ENCODE peak calls at places on chromosomes 6 and 20, in five cellular contexts. V is HEK293T, Q is posterior cingulate gyrus, R is omental fat pad, B is AG20443. S is an unnamed sample.

GRCh38 chr6:150898390-150899170 is 33.1 kb downstream of the MTHFD1L start:
- DNase-seq in B (no peak), V (no peak), R (no peak), Q (no peak), S (no peak)

GRCh38 chr6:106560966-106561740 is 68.1 kb downstream of the RTN4IP1 start:
- DNase-seq in B (peak), V (no peak), R (no peak), Q (no peak), S (no peak)

GRCh38 chr6:126232671-126233070 is 107.2 kb upstream of the CENPW start:
- DNase-seq in V (no peak), Q (no peak), B (no peak), R (no peak), S (no peak)

GRCh38 chr6:166928644-166929515 is 27.5 kb downstream of the RNASET2 start:
- DNase-seq in B (no peak), Q (no peak), V (no peak), R (no peak), S (no peak)

GRCh38 chr6:3696525-3696924 is 55.0 kb downstream of the PXDC1 start:
- DNase-seq in V (no peak), B (peak), R (no peak), Q (no peak), S (no peak)

GRCh38 chr6:109389650-109390274 is 7.5 kb upstream of the CD164 start:
- DNase-seq in R (no peak), B (no peak), Q (no peak), V (no peak), S (no peak)

GRCh38 chr6:34955447-34955846 is 66.4 kb downstream of the ANKS1A start:
- DNase-seq in R (no peak), B (no peak), Q (no peak), V (no peak), S (peak)

GRCh38 chr6:30557683-30557981 is 537 bp downstream of the PRR3 start:
- DNase-seq in Q (no peak), V (no peak), B (peak), R (no peak), S (no peak)

GRCh38 chr6:50889912-50890311 is 71.2 kb downstream of the TFAP2B start:
- DNase-seq in B (no peak), Q (no peak), V (no peak), R (no peak), S (no peak)

GRCh38 chr6:159008656-159009288 is 8.8 kb upstream of the RSPH3 start:
- DNase-seq in R (no peak), Q (no peak), B (peak), V (no peak), S (no peak)

GRCh38 chr6:94270040-94270689 is 850.8 kb upstream of the EPHA7 start:
- DNase-seq in Q (peak), R (no peak), V (no peak), B (no peak), S (no peak)

GRCh38 chr6:111462770-111463391 is 20.1 kb downstream of the REV3L start:
- DNase-seq in V (no peak), R (no peak), Q (no peak), B (no peak), S (no peak)

GRCh38 chr6:169162249-169162967 is 91.2 kb downstream of the THBS2 start:
- DNase-seq in V (no peak), B (no peak), Q (no peak), R (no peak), S (no peak)

GRCh38 chr20:57680131-57680716 is 29.6 kb downstream of the PMEPA1 start:
- DNase-seq in Q (no peak), V (no peak), R (no peak), B (peak), S (no peak)

GRCh38 chr6:139337830-139338229 is 36.6 kb downstream of the CITED2 start:
- DNase-seq in B (no peak), Q (no peak), V (no peak), R (no peak), S (no peak)

GRCh38 chr20:35881676-35882075 is 72.6 kb downstream of the SCAND1 start:
- DNase-seq in R (no peak), V (no peak), Q (no peak), B (no peak), S (no peak)

GRCh38 chr20:51385941-51386530 is 156.5 kb downstream of the NFATC2 start:
- DNase-seq in Q (no peak), V (peak), R (no peak), B (peak), S (no peak)

GRCh38 chr6:52663120-52663934 is 7.6 kb upstream of the TMEM14A start:
- DNase-seq in V (peak), R (no peak), Q (peak), B (peak), S (peak)

S was measured in KG1.